ENCODE peak calls at places on chromosomes 16 and 17, in nine cellular contexts. X, K, R, S, T, Z, V, Q and Y are unnamed samples.

GRCh38 chr17:146983-147761 is 9.8 kb downstream of the SCGB1C2 start:
- DNase-seq in X (peak), K (no peak), R (no peak), S (no peak), T (no peak), Z (peak), V (no peak), Q (no peak), Y (no peak)

GRCh38 chr16:70750893-70751467 is 50.0 kb downstream of the VAC14 start:
- DNase-seq in X (peak), K (no peak), R (no peak), S (peak), T (no peak), Z (peak), V (peak), Q (peak), Y (no peak)

GRCh38 chr17:63635787-63636186 is 13.6 kb downstream of the MAP3K3 start:
- DNase-seq in X (no peak), K (no peak), R (no peak), S (no peak), T (no peak), Z (no peak), V (no peak), Q (no peak), Y (no peak)

GRCh38 chr16:84905965-84906460 is 86.2 kb downstream of the CRISPLD2 start:
- DNase-seq in X (no peak), K (no peak), R (no peak), S (no peak), T (no peak), Z (no peak), V (no peak), Q (no peak), Y (no peak)

GRCh38 chr17:66842959-66843358 is 8.0 kb downstream of the CACNG5 start:
- DNase-seq in X (no peak), K (no peak), R (no peak), S (no peak), T (no peak), Z (no peak), V (no peak), Q (no peak), Y (no peak)

GRCh38 chr16:79286646-79287423 is 313.7 kb downstream of the MAF start:
- DNase-seq in X (peak), K (no peak), R (no peak), S (no peak), T (peak), Z (peak), V (peak), Q (no peak), Y (peak)

GRCh38 chr16:27441276-27441675 is 39.3 kb downstream of the IL21R start:
- DNase-seq in X (no peak), K (no peak), R (no peak), S (no peak), T (no peak), Z (no peak), V (no peak), Q (no peak), Y (no peak)

GRCh38 chr17:82239926-82240505 is 11.2 kb downstream of the SLC16A3 start:
- DNase-seq in X (peak), K (peak), R (no peak), S (no peak), T (no peak), Z (no peak), V (peak), Q (no peak), Y (no peak)

GRCh38 chr16:35506018-35506897 is 2046.8 kb downstream of the TP53TG3F start:
- DNase-seq in X (no peak), K (peak), R (no peak), S (no peak), T (no peak), Z (no peak), V (no peak), Q (no peak), Y (no peak)

GRCh38 chr17:75783069-75783783 is 1.4 kb upstream of the UNK start:
- DNase-seq in X (no peak), K (no peak), R (no peak), S (no peak), T (no peak), Z (no peak), V (peak), Q (no peak), Y (no peak)

GRCh38 chr17:60153606-60154355 is 4.0 kb downstream of the CA4 start:
- DNase-seq in X (no peak), K (peak), R (no peak), S (no peak), T (no peak), Z (no peak), V (no peak), Q (no peak), Y (no peak)

GRCh38 chr16:48895142-48895541 is 285.2 kb upstream of the N4BP1 start:
- DNase-seq in X (no peak), K (no peak), R (no peak), S (no peak), T (peak), Z (no peak), V (no peak), Q (no peak), Y (peak)

GRCh38 chr17:48678141-48678971 is 44.0 kb downstream of the PRAC1 start:
- DNase-seq in X (peak), K (peak), R (peak), S (no peak), T (peak), Z (peak), V (peak), Q (peak), Y (peak)

GRCh38 chr17:65039349-65039988 is 17.1 kb downstream of the GNA13 start:
- DNase-seq in X (no peak), K (no peak), R (no peak), S (no peak), T (no peak), Z (no peak), V (no peak), Q (no peak), Y (no peak)

GRCh38 chr16:12081048-12081404 is 104.5 kb downstream of the SNX29 start:
- DNase-seq in X (no peak), K (no peak), R (no peak), S (no peak), T (no peak), Z (no peak), V (no peak), Q (no peak), Y (no peak)

GRCh38 chr17:17911003-17911613 is 61.1 kb downstream of the TOM1L2 start:
- DNase-seq in X (no peak), K (peak), R (no peak), S (no peak), T (peak), Z (peak), V (no peak), Q (no peak), Y (no peak)

GRCh38 chr17:67098022-67098421 is 53.7 kb downstream of the CACNG1 start:
- DNase-seq in X (no peak), K (no peak), R (no peak), S (no peak), T (no peak), Z (no peak), V (no peak), Q (no peak), Y (no peak)

GRCh38 chr16:83840060-83840617 is 32.4 kb downstream of the HSBP1 start:
- DNase-seq in X (no peak), K (no peak), R (no peak), S (no peak), T (no peak), Z (no peak), V (no peak), Q (no peak), Y (no peak)

GRCh38 chr16:19898924-19899604 is 14.4 kb upstream of the GPRC5B start:
- DNase-seq in X (no peak), K (peak), R (peak), S (no peak), T (peak), Z (peak), V (peak), Q (no peak), Y (peak)

GRCh38 chr16:89093602-89094251 is at the start of gene ACSF3:
- DNase-seq in X (peak), K (peak), R (no peak), S (peak), T (peak), Z (peak), V (peak), Q (no peak), Y (peak)

GRCh38 chr16:8934601-8935000 is 29.1 kb downstream of the USP7 start:
- DNase-seq in X (no peak), K (no peak), R (no peak), S (no peak), T (no peak), Z (no peak), V (no peak), Q (no peak), Y (no peak)

GRCh38 chr17:61635913-61636432 is 45.0 kb upstream of the NACA2 start:
- DNase-seq in X (peak), K (peak), R (peak), S (no peak), T (peak), Z (peak), V (peak), Q (no peak), Y (peak)

GRCh38 chr16:759110-759910 is 1.2 kb upstream of the MSLN start:
- DNase-seq in X (peak), K (no peak), R (no peak), S (no peak), T (no peak), Z (no peak), V (no peak), Q (no peak), Y (no peak)

GRCh38 chr17:74935585-74936469 is at the start of gene OTOP3:
- DNase-seq in X (no peak), K (no peak), R (no peak), S (no peak), T (peak), Z (no peak), V (no peak), Q (no peak), Y (peak)

GRCh38 chr17:27597783-27598320 is 33.1 kb upstream of the LGALS9 start:
- DNase-seq in X (no peak), K (no peak), R (no peak), S (no peak), T (no peak), Z (no peak), V (no peak), Q (no peak), Y (no peak)

GRCh38 chr17:22251493-22251892 is 559.2 kb downstream of the KCNJ18 start:
- DNase-seq in X (no peak), K (no peak), R (no peak), S (no peak), T (no peak), Z (no peak), V (no peak), Q (no peak), Y (no peak)

GRCh38 chr16:73060948-73061495 is 13.1 kb upstream of the ZFHX3 start:
- DNase-seq in X (no peak), K (no peak), R (no peak), S (no peak), T (peak), Z (no peak), V (no peak), Q (no peak), Y (no peak)

GRCh38 chr16:12062343-12063003 is 85.9 kb downstream of the SNX29 start:
- DNase-seq in X (peak), K (no peak), R (peak), S (peak), T (no peak), Z (peak), V (peak), Q (peak), Y (no peak)

GRCh38 chr17:7750321-7750821 is 32.8 kb downstream of the DNAH2 start:
- DNase-seq in X (no peak), K (no peak), R (peak), S (peak), T (no peak), Z (no peak), V (no peak), Q (no peak), Y (no peak)

GRCh38 chr17:28216528-28216927 is 102.5 kb upstream of the TMEM97 start:
- DNase-seq in X (no peak), K (no peak), R (no peak), S (no peak), T (no peak), Z (no peak), V (peak), Q (no peak), Y (no peak)

GRCh38 chr17:61247438-61247837 is 152.2 kb upstream of the TBX2 start:
- DNase-seq in X (no peak), K (peak), R (peak), S (peak), T (no peak), Z (no peak), V (no peak), Q (peak), Y (no peak)

GRCh38 chr17:28624148-28624547 is 10.2 kb upstream of the RSKR start:
- DNase-seq in X (no peak), K (no peak), R (no peak), S (no peak), T (no peak), Z (no peak), V (no peak), Q (no peak), Y (no peak)

GRCh38 chr17:38421224-38421841 is 6.9 kb upstream of the ARHGAP23 start:
- DNase-seq in X (no peak), K (peak), R (no peak), S (no peak), T (peak), Z (no peak), V (no peak), Q (no peak), Y (no peak)

GRCh38 chr16:359067-359763 is 6.7 kb upstream of the AXIN1 start:
- DNase-seq in X (no peak), K (no peak), R (no peak), S (no peak), T (no peak), Z (no peak), V (no peak), Q (no peak), Y (no peak)

GRCh38 chr16:48539485-48540221 is 70.3 kb downstream of the N4BP1 start:
- DNase-seq in X (no peak), K (no peak), R (no peak), S (no peak), T (no peak), Z (no peak), V (no peak), Q (no peak), Y (no peak)

GRCh38 chr17:45405250-45406086 is 27.2 kb downstream of the ARHGAP27 start:
- DNase-seq in X (no peak), K (peak), R (no peak), S (no peak), T (peak), Z (no peak), V (no peak), Q (no peak), Y (peak)

GRCh38 chr17:45940826-45941225 is 46.5 kb downstream of the MAPT start:
- DNase-seq in X (peak), K (no peak), R (no peak), S (no peak), T (no peak), Z (no peak), V (no peak), Q (peak), Y (no peak)

GRCh38 chr16:74275031-74275636 is 21.5 kb upstream of the PSMD7 start:
- DNase-seq in X (no peak), K (no peak), R (no peak), S (no peak), T (no peak), Z (no peak), V (no peak), Q (no peak), Y (no peak)

GRCh38 chr17:2388020-2388704 is 12.7 kb downstream of the MNT start:
- DNase-seq in X (no peak), K (no peak), R (no peak), S (no peak), T (no peak), Z (no peak), V (no peak), Q (no peak), Y (no peak)

GRCh38 chr17:2387086-2388019 is 13.5 kb downstream of the MNT start:
- DNase-seq in X (no peak), K (no peak), R (no peak), S (no peak), T (no peak), Z (no peak), V (no peak), Q (no peak), Y (no peak)

GRCh38 chr17:2386400-2387085 is 14.3 kb downstream of the MNT start:
- DNase-seq in X (no peak), K (no peak), R (no peak), S (no peak), T (no peak), Z (no peak), V (no peak), Q (no peak), Y (no peak)

GRCh38 chr17:2390199-2390880 is 10.5 kb downstream of the MNT start:
- DNase-seq in X (no peak), K (no peak), R (no peak), S (no peak), T (no peak), Z (no peak), V (no peak), Q (no peak), Y (no peak)

GRCh38 chr17:2388705-2389099 is 12.2 kb downstream of the MNT start:
- DNase-seq in X (no peak), K (peak), R (no peak), S (no peak), T (peak), Z (no peak), V (no peak), Q (no peak), Y (no peak)
- TF ChIP-seq CTCF in X (no peak), K (no peak), R (no peak), S (no peak), T (no peak), Z (no peak), V (no peak), Q (no peak), Y (no peak)

GRCh38 chr17:13943859-13944258 is 125.4 kb upstream of the COX10 start:
- DNase-seq in X (no peak), K (no peak), R (no peak), S (no peak), T (no peak), Z (no peak), V (no peak), Q (no peak), Y (peak)

GRCh38 chr17:13941781-13942180 is 127.5 kb upstream of the COX10 start:
- DNase-seq in X (no peak), K (no peak), R (no peak), S (no peak), T (no peak), Z (no peak), V (no peak), Q (no peak), Y (no peak)

GRCh38 chr17:13933597-13934276 is 135.6 kb upstream of the COX10 start:
- DNase-seq in X (no peak), K (no peak), R (no peak), S (no peak), T (no peak), Z (no peak), V (no peak), Q (no peak), Y (no peak)

GRCh38 chr17:13940858-13941665 is 128.2 kb upstream of the COX10 start:
- DNase-seq in X (no peak), K (no peak), R (no peak), S (no peak), T (no peak), Z (no peak), V (no peak), Q (no peak), Y (no peak)

DNA sequence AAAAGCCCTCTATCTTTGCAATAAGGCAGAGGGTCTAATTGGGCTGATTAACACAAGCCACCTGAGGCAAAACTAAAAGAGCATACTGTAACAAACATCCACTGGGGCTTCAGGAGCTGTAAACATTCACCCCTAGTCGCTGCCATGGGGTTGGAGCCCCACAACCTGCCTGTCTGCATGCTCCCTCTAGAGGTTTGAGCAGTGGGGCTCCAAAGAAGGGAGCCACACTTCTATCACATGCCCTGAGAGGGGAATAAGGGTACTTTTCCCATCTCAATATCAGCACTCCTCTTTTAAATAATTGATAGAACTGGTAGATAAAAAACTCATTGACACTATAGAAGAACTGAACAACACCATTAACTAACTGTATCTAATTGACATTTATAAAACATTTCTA is 130.1 kb upstream of the COX10 start:
- DNase-seq in X (no peak), K (no peak), R (no peak), S (no peak), T (no peak), Z (no peak), V (no peak), Q (no peak), Y (no peak)
- TF ChIP-seq CTCF in X (no peak), K (no peak), R (peak), S (no peak), T (no peak), Z (no peak), V (no peak), Q (no peak), Y (no peak)

DNA sequence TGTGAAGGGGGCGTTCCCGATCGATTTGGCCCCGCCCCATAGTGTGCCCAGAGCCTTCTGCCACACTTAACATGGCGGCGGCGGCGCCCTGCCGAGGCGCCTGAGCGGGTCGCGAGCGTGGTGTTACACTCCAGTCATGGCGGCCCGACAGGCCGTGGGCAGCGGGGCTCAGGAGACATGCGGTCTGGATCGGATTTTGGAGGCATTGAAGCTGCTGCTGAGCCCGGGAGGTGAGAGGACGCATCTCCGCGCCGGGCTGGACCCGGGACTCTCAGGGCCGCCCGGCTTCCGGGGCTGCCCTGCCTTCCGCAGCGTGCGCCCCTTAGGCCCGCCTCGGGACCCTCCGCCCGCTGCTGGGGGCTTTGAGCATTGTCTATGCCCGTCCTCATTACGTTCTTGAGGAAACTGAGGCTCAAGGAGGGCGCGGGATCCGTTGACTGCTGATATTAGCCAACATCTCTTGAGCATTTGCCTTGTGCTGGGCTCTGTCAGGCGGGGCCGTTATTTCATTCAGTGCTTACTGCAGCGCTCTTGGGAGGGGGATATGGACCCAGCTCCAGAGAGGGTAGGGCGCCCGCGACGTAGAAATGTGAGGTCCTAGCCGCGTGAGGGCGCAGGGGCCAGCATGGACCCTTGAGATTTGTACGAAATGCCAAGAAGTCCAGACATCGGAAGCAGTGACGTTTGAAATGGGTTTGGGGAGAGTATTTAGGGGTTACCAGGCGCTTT is at the start of gene TANGO6:
- DNase-seq in X (peak), K (peak), R (peak), S (peak), T (peak), Z (peak), V (peak), Q (peak), Y (peak)
- TF ChIP-seq CTCF in X (no peak), K (peak), R (peak), S (peak), T (peak), Z (no peak), V (no peak), Q (no peak), Y (peak)

DNA sequence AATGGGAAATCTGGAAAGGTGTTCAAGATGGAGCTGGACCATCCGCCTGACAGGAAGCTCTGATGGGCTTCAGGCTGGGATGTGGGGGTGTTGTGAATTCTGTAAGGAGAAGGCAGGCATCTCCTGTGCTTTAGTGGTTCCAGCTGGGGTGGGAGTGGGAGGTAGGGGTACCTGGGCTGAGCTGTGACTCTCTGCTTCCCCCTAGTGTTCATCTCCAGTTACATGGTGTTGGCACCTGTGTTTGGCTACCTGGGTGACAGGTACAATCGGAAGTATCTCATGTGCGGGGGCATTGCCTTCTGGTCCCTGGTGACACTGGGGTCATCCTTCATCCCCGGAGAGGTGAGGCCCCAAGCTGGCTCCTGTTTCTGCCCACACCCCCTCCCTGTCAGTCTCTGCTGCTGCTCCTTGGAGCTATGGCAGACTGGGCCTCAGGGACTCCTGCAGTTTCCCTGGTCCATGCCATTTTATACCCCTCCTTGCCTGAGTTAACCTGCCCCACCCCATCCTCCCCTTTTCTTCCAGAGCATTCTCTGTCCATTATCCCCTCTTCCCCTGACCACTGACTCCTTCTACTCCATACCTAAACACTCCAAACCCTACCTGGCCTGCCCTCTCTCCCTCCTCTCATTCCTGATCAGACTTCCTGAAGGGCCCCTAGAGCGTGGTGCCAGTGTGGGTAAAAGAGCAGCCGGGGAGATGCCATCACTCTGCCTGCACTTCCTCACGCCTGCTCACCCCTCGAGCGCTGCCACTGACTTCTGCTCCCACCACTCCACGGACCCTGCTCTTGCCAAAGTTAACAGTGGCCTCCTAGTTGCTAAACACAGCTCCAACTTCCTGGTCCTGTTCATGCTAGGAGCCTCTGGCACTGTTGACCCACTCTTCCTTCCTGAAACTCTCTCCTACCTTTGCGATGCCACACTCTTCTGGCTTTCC is 3.4 kb downstream of the SPNS1 start:
- DNase-seq in X (no peak), K (no peak), R (no peak), S (no peak), T (peak), Z (no peak), V (peak), Q (no peak), Y (peak)
- TF ChIP-seq CTCF in X (no peak), K (peak), R (peak), S (peak), T (peak), Z (no peak), V (peak), Q (no peak), Y (peak)